ENCODE peak calls at places on chromosome 6, in five cellular contexts. One of them, this sample, is unnamed.

GRCh38 chr6:116616757-116617093 is 446 bp downstream of the RSPH4A start:
- DNase-seq in NCI-H2081: no peak
- DNase-seq in central memory CD8-positive, alpha-beta T cell: no peak
- DNase-seq in M059J: peak
- DNase-seq in RWPE2: peak
- DNase-seq in this sample: no peak

GRCh38 chr6:149834513-149835481 is 29.4 kb downstream of the LRP11 start:
- DNase-seq in M059J: peak
- DNase-seq in central memory CD8-positive, alpha-beta T cell: peak
- DNase-seq in RWPE2: no peak
- DNase-seq in NCI-H2081: peak
- DNase-seq in this sample: peak

GRCh38 chr6:21110684-21111398 is 482.7 kb upstream of the SOX4 start:
- DNase-seq in M059J: no peak
- DNase-seq in RWPE2: no peak
- DNase-seq in NCI-H2081: no peak
- DNase-seq in central memory CD8-positive, alpha-beta T cell: no peak
- DNase-seq in this sample: no peak

GRCh38 chr6:155187096-155187495 is 76.7 kb upstream of the CLDN20 start:
- DNase-seq in M059J: peak
- DNase-seq in RWPE2: no peak
- DNase-seq in central memory CD8-positive, alpha-beta T cell: no peak
- DNase-seq in NCI-H2081: no peak
- DNase-seq in this sample: no peak

GRCh38 chr6:113122060-113122459 is 735.1 kb upstream of the MARCKS start:
- DNase-seq in RWPE2: peak
- DNase-seq in NCI-H2081: no peak
- DNase-seq in central memory CD8-positive, alpha-beta T cell: no peak
- DNase-seq in M059J: peak
- DNase-seq in this sample: no peak

GRCh38 chr6:150492507-150492906 is 107.2 kb upstream of the PLEKHG1 start:
- DNase-seq in central memory CD8-positive, alpha-beta T cell: no peak
- DNase-seq in M059J: peak
- DNase-seq in RWPE2: peak
- DNase-seq in NCI-H2081: no peak
- DNase-seq in this sample: peak

GRCh38 chr6:1574895-1575212 is 34.9 kb upstream of the FOXC1 start:
- DNase-seq in central memory CD8-positive, alpha-beta T cell: no peak
- DNase-seq in RWPE2: no peak
- DNase-seq in M059J: no peak
- DNase-seq in NCI-H2081: no peak
- DNase-seq in this sample: no peak

GRCh38 chr6:45420083-45420908 is 42.6 kb upstream of the SUPT3H start:
- DNase-seq in central memory CD8-positive, alpha-beta T cell: peak
- DNase-seq in NCI-H2081: no peak
- DNase-seq in RWPE2: no peak
- DNase-seq in M059J: peak
- DNase-seq in this sample: no peak

GRCh38 chr6:26331809-26332226 is 33.2 kb upstream of the BTN3A2 start:
- DNase-seq in M059J: no peak
- DNase-seq in central memory CD8-positive, alpha-beta T cell: peak
- DNase-seq in RWPE2: no peak
- DNase-seq in NCI-H2081: no peak
- DNase-seq in this sample: peak

GRCh38 chr6:21909321-21909720 is 315.8 kb downstream of the SOX4 start:
- DNase-seq in central memory CD8-positive, alpha-beta T cell: no peak
- DNase-seq in RWPE2: no peak
- DNase-seq in NCI-H2081: no peak
- DNase-seq in M059J: no peak
- DNase-seq in this sample: no peak

GRCh38 chr6:21596379-21597242 is 3.1 kb downstream of the SOX4 start:
- DNase-seq in M059J: peak
- DNase-seq in RWPE2: peak
- DNase-seq in NCI-H2081: peak
- DNase-seq in central memory CD8-positive, alpha-beta T cell: no peak
- DNase-seq in this sample: peak

GRCh38 chr6:3444276-3445088 is 12.4 kb downstream of the SLC22A23 start:
- DNase-seq in M059J: no peak
- DNase-seq in central memory CD8-positive, alpha-beta T cell: no peak
- DNase-seq in RWPE2: no peak
- DNase-seq in NCI-H2081: no peak
- DNase-seq in this sample: no peak

GRCh38 chr6:31070711-31071197 is 41.6 kb downstream of the C6orf15 start:
- DNase-seq in RWPE2: no peak
- DNase-seq in M059J: peak
- DNase-seq in NCI-H2081: peak
- DNase-seq in central memory CD8-positive, alpha-beta T cell: no peak
- DNase-seq in this sample: peak

GRCh38 chr6:135144678-135145508 is 36.2 kb upstream of the MYB start:
- DNase-seq in M059J: peak
- DNase-seq in NCI-H2081: peak
- DNase-seq in central memory CD8-positive, alpha-beta T cell: no peak
- DNase-seq in RWPE2: no peak
- DNase-seq in this sample: peak

GRCh38 chr6:835476-836160 is 142.7 kb upstream of the EXOC2 start:
- DNase-seq in RWPE2: no peak
- DNase-seq in M059J: peak
- DNase-seq in NCI-H2081: no peak
- DNase-seq in central memory CD8-positive, alpha-beta T cell: no peak
- DNase-seq in this sample: no peak

GRCh38 chr6:37096025-37096424 is 73.9 kb upstream of the PIM1 start:
- DNase-seq in RWPE2: no peak
- DNase-seq in M059J: no peak
- DNase-seq in central memory CD8-positive, alpha-beta T cell: no peak
- DNase-seq in NCI-H2081: no peak
- DNase-seq in this sample: no peak

GRCh38 chr6:134480593-134480992 is 162.7 kb upstream of the SGK1 start:
- DNase-seq in M059J: peak
- DNase-seq in central memory CD8-positive, alpha-beta T cell: no peak
- DNase-seq in RWPE2: no peak
- DNase-seq in NCI-H2081: no peak
- DNase-seq in this sample: no peak

GRCh38 chr6:106525111-106525884 is 104.0 kb downstream of the RTN4IP1 start:
- DNase-seq in central memory CD8-positive, alpha-beta T cell: no peak
- DNase-seq in M059J: peak
- DNase-seq in NCI-H2081: no peak
- DNase-seq in RWPE2: no peak
- DNase-seq in this sample: peak

GRCh38 chr6:79949235-79949634 is 1.9 kb upstream of the ELOVL4 start:
- DNase-seq in central memory CD8-positive, alpha-beta T cell: peak
- DNase-seq in NCI-H2081: peak
- DNase-seq in RWPE2: no peak
- DNase-seq in M059J: peak
- DNase-seq in this sample: peak

GRCh38 chr6:20205722-20206154 is 6.5 kb downstream of the MBOAT1 start:
- DNase-seq in RWPE2: no peak
- DNase-seq in central memory CD8-positive, alpha-beta T cell: no peak
- DNase-seq in M059J: no peak
- DNase-seq in NCI-H2081: no peak
- DNase-seq in this sample: no peak

GRCh38 chr6:18307006-18307405 is 42.7 kb upstream of the DEK start:
- DNase-seq in RWPE2: no peak
- DNase-seq in M059J: peak
- DNase-seq in central memory CD8-positive, alpha-beta T cell: no peak
- DNase-seq in NCI-H2081: no peak
- DNase-seq in this sample: no peak

GRCh38 chr6:155493694-155494143 is 38.1 kb upstream of the NOX3 start:
- DNase-seq in central memory CD8-positive, alpha-beta T cell: no peak
- DNase-seq in RWPE2: peak
- DNase-seq in NCI-H2081: no peak
- DNase-seq in M059J: peak
- DNase-seq in this sample: peak

GRCh38 chr6:169527306-169527705 is 174.5 kb downstream of the WDR27 start:
- DNase-seq in RWPE2: no peak
- DNase-seq in central memory CD8-positive, alpha-beta T cell: no peak
- DNase-seq in NCI-H2081: no peak
- DNase-seq in M059J: peak
- DNase-seq in this sample: no peak

GRCh38 chr6:82484737-82485650 is 121.4 kb downstream of the TPBG start:
- DNase-seq in RWPE2: no peak
- DNase-seq in NCI-H2081: no peak
- DNase-seq in M059J: no peak
- DNase-seq in central memory CD8-positive, alpha-beta T cell: no peak
- DNase-seq in this sample: no peak

GRCh38 chr6:35197196-35197595 is 16.6 kb upstream of the SCUBE3 start:
- DNase-seq in M059J: no peak
- DNase-seq in central memory CD8-positive, alpha-beta T cell: no peak
- DNase-seq in RWPE2: no peak
- DNase-seq in NCI-H2081: no peak
- DNase-seq in this sample: no peak